ENCODE peak calls at places on chromosomes 2 and 18, in six cellular contexts. W is astrocyte of the spinal cord, V is HTR-8/SVneo, M is endothelial cell of umbilical vein, T is hippocampal formation, U is renal cortical epithelial cell. A is an unnamed sample.

GRCh38 chr2:238884812-238885408 is 37.0 kb downstream of the TWIST2 start:
- DNase-seq in V (no peak), U (no peak), M (no peak), T (no peak), W (no peak), A (no peak)

GRCh38 chr2:143171817-143172216 is 42.6 kb downstream of the ARHGAP15 start:
- DNase-seq in M (no peak), V (peak), U (no peak), W (no peak), T (no peak), A (no peak)

GRCh38 chr18:44743626-44744025 is 62.9 kb downstream of the SETBP1 start:
- DNase-seq in T (no peak), W (no peak), V (no peak), M (no peak), U (no peak), A (no peak)

GRCh38 chr2:42903821-42904575 is 111.6 kb upstream of the HAAO start:
- DNase-seq in U (no peak), V (no peak), T (no peak), W (no peak), M (no peak), A (no peak)

GRCh38 chr2:177816740-177817139 is 255.8 kb downstream of the PDE11A start:
- DNase-seq in T (no peak), W (no peak), U (no peak), M (no peak), V (no peak), A (no peak)

GRCh38 chr2:104976603-104977120 is 61.2 kb upstream of the MRPS9 start:
- DNase-seq in T (no peak), U (no peak), V (no peak), M (no peak), W (no peak), A (no peak)

GRCh38 chr18:2302628-2303516 is 268.4 kb downstream of the METTL4 start:
- DNase-seq in M (peak), W (peak), T (no peak), V (peak), U (peak), A (no peak)

GRCh38 chr2:113370478-113371091 is 66.9 kb upstream of the ZNG1B start:
- DNase-seq in U (peak), T (no peak), M (peak), W (peak), V (peak), A (peak)

GRCh38 chr2:197152451-197153228 is 157.9 kb downstream of the ANKRD44 start:
- DNase-seq in V (no peak), M (no peak), T (peak), W (peak), U (no peak), A (peak)

GRCh38 chr2:121170577-121170976 is 114.4 kb downstream of the TFCP2L1 start:
- DNase-seq in M (no peak), T (no peak), U (no peak), W (no peak), V (no peak), A (no peak)

GRCh38 chr2:239494578-239494977 is 93.8 kb upstream of the HDAC4 start:
- DNase-seq in V (no peak), U (no peak), W (no peak), T (no peak), M (no peak), A (no peak)

GRCh38 chr2:151043484-151043883 is 218.2 kb downstream of the RBM43 start:
- DNase-seq in T (no peak), V (peak), M (no peak), W (peak), U (peak), A (no peak)

GRCh38 chr18:33128581-33128980 is 311.9 kb downstream of the CCDC178 start:
- DNase-seq in V (no peak), U (peak), W (no peak), T (no peak), M (peak), A (no peak)

GRCh38 chr2:41886145-41886664 is 161.6 kb upstream of the PKDCC start:
- DNase-seq in M (no peak), T (no peak), U (no peak), W (no peak), V (no peak), A (no peak)

GRCh38 chr2:241895427-241895731 is 25.9 kb downstream of the RTP5 start:
- DNase-seq in V (no peak), T (no peak), U (no peak), W (no peak), M (no peak), A (no peak)

GRCh38 chr2:103176289-103176915 is 414.6 kb downstream of the TMEM182 start:
- DNase-seq in V (no peak), T (peak), W (no peak), U (no peak), M (no peak), A (no peak)

GRCh38 chr2:102848366-102848839 is 86.6 kb downstream of the TMEM182 start:
- DNase-seq in W (peak), M (peak), U (peak), V (peak), T (peak), A (peak)

GRCh38 chr2:100606740-100607343 is 44.0 kb downstream of the PDCL3 start:
- DNase-seq in V (peak), U (peak), T (peak), M (peak), W (peak), A (peak)

GRCh38 chr18:11657152-11657551 is 31.9 kb upstream of the GNAL start:
- DNase-seq in V (no peak), T (no peak), W (no peak), M (no peak), U (no peak), A (no peak)

GRCh38 chr18:12307251-12307736 is 747 bp upstream of the TUBB6 start:
- DNase-seq in T (no peak), M (peak), V (no peak), W (peak), U (no peak), A (no peak)

GRCh38 chr2:46299365-46300263 is 2.4 kb downstream of the EPAS1 start:
- DNase-seq in W (peak), M (peak), T (peak), U (peak), V (no peak), A (peak)

GRCh38 chr18:54222922-54223567 is 1.4 kb downstream of the MBD2 start:
- DNase-seq in M (no peak), V (no peak), U (no peak), W (no peak), T (no peak), A (no peak)

GRCh38 chr2:143955416-143956075 is 564.4 kb downstream of the ZEB2 start:
- DNase-seq in T (no peak), U (peak), W (peak), V (peak), M (no peak), A (no peak)

GRCh38 chr2:184814428-184814827 is 216.1 kb downstream of the ZNF804A start:
- DNase-seq in U (no peak), T (no peak), M (no peak), V (no peak), W (no peak), A (no peak)

GRCh38 chr2:162011718-162012564 is 62.1 kb downstream of the DPP4 start:
- DNase-seq in T (no peak), U (no peak), M (no peak), V (no peak), W (no peak), A (no peak)

GRCh38 chr18:76351961-76352581 is 143.0 kb downstream of the ZNF516 start:
- DNase-seq in U (peak), T (no peak), M (no peak), V (no peak), W (peak), A (no peak)

GRCh38 chr2:238380785-238381184 is 45.9 kb upstream of the ASB1 start:
- DNase-seq in T (no peak), W (peak), U (peak), V (no peak), M (peak), A (no peak)

GRCh38 chr2:63104482-63104881 is 53.9 kb downstream of the OTX1 start:
- DNase-seq in W (no peak), V (no peak), T (no peak), U (no peak), M (no peak), A (no peak)

GRCh38 chr18:8553611-8553924 is 55.7 kb upstream of the RAB12 start:
- DNase-seq in U (no peak), T (no peak), W (no peak), V (no peak), M (no peak), A (no peak)

GRCh38 chr2:198383392-198383791 is 579.0 kb downstream of the PLCL1 start:
- DNase-seq in V (no peak), W (peak), T (no peak), U (no peak), M (no peak), A (no peak)

GRCh38 chr2:175567435-175568061 is 386.0 kb upstream of the ATP5MC3 start:
- DNase-seq in W (no peak), T (no peak), U (no peak), V (no peak), M (no peak), A (no peak)

GRCh38 chr2:128310094-128310716 is 8.5 kb downstream of the HS6ST1 start:
- DNase-seq in W (no peak), T (no peak), U (no peak), M (no peak), V (no peak), A (no peak)

GRCh38 chr18:72830109-72830508 is 37.7 kb downstream of the NETO1 start:
- DNase-seq in U (peak), W (peak), T (peak), V (no peak), M (no peak), A (peak)

GRCh38 chr2:55550368-55551102 is 31.0 kb downstream of the CFAP36 start:
- DNase-seq in M (peak), U (peak), T (no peak), W (peak), V (peak), A (no peak)

A was measured in globus pallidus.